ENCODE peak calls at places on chromosomes 3 and 15, in ten cellular contexts. Q, N, V, U, Y, X, Z, P, C and R are unnamed samples.

GRCh38 chr3:4582634-4583033 is 89.5 kb downstream of the ITPR1 start:
- DNase-seq in Q (no peak), N (no peak), V (no peak), U (no peak), Y (no peak), X (no peak), Z (no peak), P (no peak), C (peak), R (no peak)

GRCh38 chr15:44804303-44805046 is 68.1 kb downstream of the TRIM69 start:
- DNase-seq in Q (no peak), N (no peak), V (no peak), U (no peak), Y (no peak), X (no peak), Z (no peak), P (no peak), C (no peak), R (no peak)

GRCh38 chr3:129593230-129593594 is 13.3 kb downstream of the PLXND1 start:
- DNase-seq in Q (no peak), N (no peak), V (no peak), U (no peak), Y (no peak), X (no peak), Z (no peak), P (no peak), C (no peak), R (no peak)

GRCh38 chr15:91965501-91966180 is 112.1 kb downstream of the SLCO3A1 start:
- DNase-seq in Q (no peak), N (peak), V (no peak), U (no peak), Y (no peak), X (no peak), Z (no peak), P (no peak), C (no peak), R (no peak)

GRCh38 chr3:4355401-4356224 is 52.4 kb downstream of the SETMAR start:
- DNase-seq in Q (no peak), N (no peak), V (no peak), U (no peak), Y (no peak), X (no peak), Z (peak), P (no peak), C (no peak), R (no peak)

GRCh38 chr15:96274698-96275097 is 55.8 kb upstream of the NR2F2 start:
- DNase-seq in Q (no peak), N (peak), V (no peak), U (no peak), Y (no peak), X (no peak), Z (no peak), P (no peak), C (no peak), R (no peak)

GRCh38 chr3:155859859-155860258 is 5.6 kb upstream of the SLC33A1 start:
- DNase-seq in Q (no peak), N (no peak), V (no peak), U (no peak), Y (no peak), X (no peak), Z (no peak), P (no peak), C (peak), R (peak)

GRCh38 chr15:69172854-69173253 is 12.4 kb downstream of the GLCE start:
- DNase-seq in Q (no peak), N (no peak), V (no peak), U (no peak), Y (no peak), X (no peak), Z (no peak), P (no peak), C (no peak), R (no peak)

GRCh38 chr3:170731281-170731680 is 138.7 kb downstream of the RPL22L1 start:
- DNase-seq in Q (no peak), N (no peak), V (no peak), U (no peak), Y (no peak), X (no peak), Z (no peak), P (no peak), C (no peak), R (no peak)

GRCh38 chr3:45975696-45976095 is 19.9 kb downstream of the FYCO1 start:
- DNase-seq in Q (no peak), N (no peak), V (no peak), U (no peak), Y (no peak), X (no peak), Z (no peak), P (no peak), C (no peak), R (no peak)

GRCh38 chr3:98536456-98537017 is 4.8 kb downstream of the GPR15 start:
- DNase-seq in Q (no peak), N (no peak), V (no peak), U (no peak), Y (no peak), X (no peak), Z (no peak), P (no peak), C (no peak), R (peak)

GRCh38 chr3:189171707-189172106 is at the start of gene TPRG1:
- DNase-seq in Q (no peak), N (no peak), V (no peak), U (no peak), Y (no peak), X (no peak), Z (no peak), P (no peak), C (no peak), R (no peak)

GRCh38 chr3:121477589-121477988 is 68.2 kb downstream of the POLQ start:
- DNase-seq in Q (no peak), N (peak), V (no peak), U (no peak), Y (no peak), X (no peak), Z (no peak), P (no peak), C (peak), R (no peak)

GRCh38 chr3:191070201-191070600 is 128.8 kb upstream of the OSTN start:
- DNase-seq in Q (no peak), N (peak), V (no peak), U (no peak), Y (no peak), X (no peak), Z (no peak), P (no peak), C (peak), R (no peak)

GRCh38 chr15:67082007-67082536 is 16.7 kb downstream of the SMAD3 start:
- DNase-seq in Q (no peak), N (no peak), V (no peak), U (no peak), Y (peak), X (no peak), Z (peak), P (no peak), C (peak), R (no peak)

GRCh38 chr15:47466357-47466756 is 250.9 kb upstream of the SEMA6D start:
- DNase-seq in Q (no peak), N (peak), V (no peak), U (no peak), Y (no peak), X (no peak), Z (no peak), P (no peak), C (peak), R (no peak)

GRCh38 chr3:38600551-38600950 is 48.9 kb downstream of the SCN5A start:
- DNase-seq in Q (no peak), N (no peak), V (peak), U (no peak), Y (peak), X (no peak), Z (no peak), P (no peak), C (no peak), R (no peak)

GRCh38 chr3:56453027-56453426 is 15.2 kb downstream of the ERC2 start:
- DNase-seq in Q (no peak), N (no peak), V (no peak), U (no peak), Y (no peak), X (no peak), Z (no peak), P (no peak), C (no peak), R (no peak)

GRCh38 chr15:32646304-32646703 is 4.8 kb downstream of the SCG5 start:
- DNase-seq in Q (no peak), N (no peak), V (no peak), U (no peak), Y (no peak), X (no peak), Z (no peak), P (no peak), C (no peak), R (no peak)

GRCh38 chr3:37096292-37096691 is 78.1 kb downstream of the LRRFIP2 start:
- DNase-seq in Q (no peak), N (peak), V (no peak), U (no peak), Y (no peak), X (no peak), Z (no peak), P (no peak), C (peak), R (no peak)

GRCh38 chr3:108301695-108302404 is 5.5 kb downstream of the HHLA2 start:
- DNase-seq in Q (no peak), N (no peak), V (no peak), U (no peak), Y (no peak), X (no peak), Z (no peak), P (no peak), C (no peak), R (no peak)

GRCh38 chr3:127428344-127429001 is 140.6 kb upstream of the PRR20G start:
- DNase-seq in Q (peak), N (no peak), V (peak), U (no peak), Y (no peak), X (no peak), Z (no peak), P (no peak), C (no peak), R (no peak)

GRCh38 chr3:120147072-120147871 is 53.0 kb upstream of the GSK3B start:
- DNase-seq in Q (no peak), N (no peak), V (no peak), U (no peak), Y (no peak), X (peak), Z (peak), P (no peak), C (peak), R (peak)

GRCh38 chr15:82134426-82134825 is 88.6 kb upstream of the MEX3B start:
- DNase-seq in Q (no peak), N (no peak), V (no peak), U (no peak), Y (no peak), X (no peak), Z (no peak), P (no peak), C (no peak), R (no peak)

GRCh38 chr3:14875411-14876175 is 56.8 kb downstream of the FGD5 start:
- DNase-seq in Q (no peak), N (no peak), V (no peak), U (no peak), Y (no peak), X (no peak), Z (no peak), P (no peak), C (no peak), R (no peak)

GRCh38 chr3:168457973-168458539 is 362.3 kb upstream of the GOLIM4 start:
- DNase-seq in Q (no peak), N (no peak), V (no peak), U (no peak), Y (no peak), X (no peak), Z (no peak), P (no peak), C (no peak), R (no peak)

GRCh38 chr15:57969355-57969754 is 96.2 kb downstream of the ALDH1A2 start:
- DNase-seq in Q (no peak), N (no peak), V (no peak), U (no peak), Y (no peak), X (no peak), Z (no peak), P (no peak), C (peak), R (no peak)

GRCh38 chr3:14039149-14039548 is 85.5 kb downstream of the CHCHD4 start:
- DNase-seq in Q (no peak), N (no peak), V (no peak), U (no peak), Y (no peak), X (no peak), Z (no peak), P (no peak), C (no peak), R (no peak)

GRCh38 chr3:8975081-8976020 is 12.1 kb upstream of the RAD18 start:
- DNase-seq in Q (peak), N (no peak), V (no peak), U (peak), Y (no peak), X (no peak), Z (no peak), P (no peak), C (no peak), R (no peak)

GRCh38 chr15:65644282-65644681 is 22.5 kb downstream of the SLC24A1 start:
- DNase-seq in Q (no peak), N (no peak), V (no peak), U (no peak), Y (no peak), X (no peak), Z (no peak), P (no peak), C (no peak), R (no peak)

GRCh38 chr15:65641723-65642475 is 20.2 kb downstream of the SLC24A1 start:
- DNase-seq in Q (no peak), N (no peak), V (no peak), U (no peak), Y (no peak), X (no peak), Z (no peak), P (peak), C (peak), R (peak)

GRCh38 chr15:65645392-65645791 is 23.7 kb downstream of the SLC24A1 start:
- DNase-seq in Q (no peak), N (no peak), V (no peak), U (no peak), Y (no peak), X (no peak), Z (no peak), P (no peak), C (no peak), R (no peak)

GRCh38 chr15:65639509-65639908 is 17.8 kb downstream of the SLC24A1 start:
- DNase-seq in Q (no peak), N (no peak), V (no peak), U (no peak), Y (no peak), X (no peak), Z (no peak), P (no peak), C (no peak), R (peak)

GRCh38 chr15:65642588-65642987 is 20.9 kb downstream of the SLC24A1 start:
- DNase-seq in Q (no peak), N (no peak), V (no peak), U (no peak), Y (no peak), X (no peak), Z (no peak), P (no peak), C (no peak), R (no peak)
- TF ChIP-seq CTCF in Q (no peak), N (no peak), V (no peak), U (no peak), Y (no peak), X (no peak), Z (no peak), P (no peak), C (no peak), R (no peak)

GRCh38 chr3:99625237-99625622 is 13.2 kb upstream of the COL8A1 start:
- DNase-seq in Q (no peak), N (no peak), V (no peak), U (no peak), Y (no peak), X (no peak), Z (no peak), P (no peak), C (no peak), R (no peak)

GRCh38 chr3:99624536-99625236 is 13.7 kb upstream of the COL8A1 start:
- DNase-seq in Q (no peak), N (no peak), V (no peak), U (no peak), Y (no peak), X (no peak), Z (no peak), P (no peak), C (no peak), R (no peak)

GRCh38 chr3:99620976-99621375 is 17.4 kb upstream of the COL8A1 start:
- DNase-seq in Q (no peak), N (no peak), V (no peak), U (no peak), Y (no peak), X (no peak), Z (no peak), P (no peak), C (peak), R (no peak)

GRCh38 chr3:99614768-99615167 is 23.6 kb upstream of the COL8A1 start:
- DNase-seq in Q (no peak), N (no peak), V (no peak), U (no peak), Y (no peak), X (no peak), Z (no peak), P (no peak), C (no peak), R (no peak)

GRCh38 chr3:99620077-99620476 is 18.3 kb upstream of the COL8A1 start:
- DNase-seq in Q (no peak), N (no peak), V (no peak), U (no peak), Y (no peak), X (no peak), Z (no peak), P (no peak), C (no peak), R (no peak)
- TF ChIP-seq CTCF in Q (peak), N (no peak), V (no peak), U (no peak), Y (no peak), X (no peak), Z (no peak), P (no peak), C (peak), R (no peak)

DNA sequence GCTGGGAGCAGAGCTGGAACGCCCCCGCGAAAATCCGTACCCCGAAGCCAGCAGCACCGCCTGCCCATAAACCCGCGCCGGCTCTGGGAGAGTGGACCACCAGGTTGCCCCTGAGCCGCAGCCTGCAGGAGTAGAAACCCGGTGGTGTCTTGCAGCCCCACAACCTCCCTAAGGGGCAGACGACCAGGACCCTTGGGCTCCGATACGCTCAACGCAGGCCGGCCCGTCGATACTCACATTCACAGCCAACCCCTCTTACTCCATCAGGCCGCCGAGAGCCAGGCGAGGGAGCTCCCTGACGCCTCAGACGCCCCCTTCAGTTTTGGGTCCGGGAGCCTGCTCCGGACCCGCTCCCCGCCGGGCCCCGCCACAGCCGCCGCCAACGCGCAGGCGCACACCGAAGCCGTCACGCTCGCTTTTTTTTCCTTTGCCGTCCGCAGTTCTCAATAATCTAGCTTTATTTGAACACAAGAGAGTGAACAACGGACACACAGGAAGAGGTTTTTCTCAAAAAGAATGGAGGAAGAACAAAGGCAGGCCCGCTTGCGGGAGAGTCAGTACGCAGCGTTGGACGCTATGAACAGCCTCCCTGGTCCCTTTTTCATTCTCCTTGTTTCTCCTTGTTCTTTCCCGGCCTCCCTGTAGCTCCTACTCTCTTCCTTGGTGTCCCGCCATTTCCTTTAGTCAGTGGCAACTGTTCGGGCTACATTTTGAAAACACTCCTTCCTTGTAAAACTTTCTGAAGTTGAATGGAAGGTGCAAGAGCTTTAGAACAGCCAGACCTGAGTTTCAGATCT is at the start of gene ZNF106:
- DNase-seq in Q (peak), N (peak), V (peak), U (no peak), Y (peak), X (peak), Z (peak), P (peak), C (peak), R (peak)
- TF ChIP-seq CTCF in Q (no peak), N (no peak), V (no peak), U (no peak), Y (peak), X (no peak), Z (no peak), P (no peak), C (no peak), R (peak)

DNA sequence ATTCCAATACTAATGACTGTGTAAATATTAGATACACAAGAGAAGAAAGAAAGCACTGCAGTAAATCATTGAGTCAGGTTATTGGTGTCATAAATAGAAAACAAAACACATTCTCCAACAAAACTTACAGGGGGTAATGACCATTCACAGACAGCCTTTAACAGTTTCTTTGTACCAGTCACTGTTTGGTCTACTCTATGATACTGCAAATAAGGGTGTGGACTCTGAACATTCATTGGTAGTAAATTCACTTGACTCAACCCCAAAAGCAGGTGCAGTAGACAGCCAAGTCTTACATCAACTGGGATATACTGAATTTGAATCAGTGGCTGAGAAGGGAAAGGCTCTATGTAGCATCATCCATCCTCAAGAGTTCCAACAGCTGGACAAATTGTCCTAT is 463.5 kb downstream of the FOXP1 start:
- DNase-seq in Q (no peak), N (no peak), V (no peak), U (no peak), Y (no peak), X (no peak), Z (no peak), P (no peak), C (no peak), R (no peak)
- TF ChIP-seq CTCF in Q (no peak), N (no peak), V (no peak), U (no peak), Y (no peak), X (no peak), Z (no peak), P (no peak), C (no peak), R (no peak)

DNA sequence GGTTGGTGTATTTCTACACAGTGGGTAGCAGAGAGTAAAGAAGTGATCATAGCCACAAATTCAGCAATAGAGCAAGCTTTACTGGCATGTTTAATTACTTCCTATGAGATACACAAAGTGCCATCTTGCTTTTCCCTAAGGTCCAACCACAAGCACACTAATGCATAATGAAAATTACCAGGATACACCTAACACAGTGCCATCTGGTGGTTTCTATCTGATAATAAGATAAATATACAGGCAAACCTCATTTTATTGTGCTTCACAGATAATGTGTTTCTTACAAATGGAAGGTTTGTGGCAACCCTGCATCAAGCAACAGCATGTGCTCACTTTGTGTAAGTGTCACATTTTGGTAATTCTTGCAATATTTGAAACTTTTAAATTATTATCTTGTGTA is 223.0 kb downstream of the NSUN3 start:
- DNase-seq in Q (no peak), N (peak), V (no peak), U (no peak), Y (no peak), X (no peak), Z (no peak), P (no peak), C (peak), R (no peak)
- TF ChIP-seq CTCF in Q (peak), N (no peak), V (no peak), U (no peak), Y (no peak), X (no peak), Z (no peak), P (peak), C (peak), R (no peak)

DNA sequence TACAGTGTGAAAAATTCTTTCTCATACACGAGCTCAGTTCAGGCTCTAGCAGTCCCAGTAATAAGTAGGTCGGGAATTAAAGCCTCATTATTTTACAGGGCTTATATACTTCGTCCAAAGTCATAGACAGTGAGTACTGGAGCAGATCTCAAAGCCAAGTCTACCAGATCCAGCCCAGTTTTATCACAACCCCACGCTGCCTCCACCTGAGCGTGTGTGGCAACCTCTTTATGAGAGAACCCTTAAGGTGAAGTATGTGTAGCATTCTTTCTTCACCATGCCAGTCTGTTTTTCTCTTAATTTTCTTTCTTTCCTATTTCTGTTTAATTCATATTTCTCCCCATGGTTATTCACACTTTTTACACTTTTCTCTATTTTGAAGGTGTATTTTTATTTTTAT is 574.6 kb upstream of the ARPP21 start:
- DNase-seq in Q (no peak), N (no peak), V (no peak), U (no peak), Y (no peak), X (no peak), Z (no peak), P (no peak), C (no peak), R (no peak)
- TF ChIP-seq CTCF in Q (no peak), N (no peak), V (no peak), U (no peak), Y (no peak), X (no peak), Z (no peak), P (no peak), C (no peak), R (no peak)